ENCODE peak calls at places on chromosomes 5 and 9, in seven cellular contexts. One of them, this sample, is unnamed.

GRCh38 chr9:6581266-6581665 is 64.3 kb downstream of the GLDC start:
- ATAC-seq in T-cell: no peak
- ATAC-seq in A549: no peak
- ATAC-seq in activated CD4-positive, CD25-positive, alpha-beta regulatory T cell treated with anti-CD3 and anti-CD28 coated beads, Interleukin-2, amount 50 U/mL, for 24 hours: no peak
- ATAC-seq in left lung: no peak
- ATAC-seq in activated naive CD8-positive, alpha-beta T cell treated with anti-CD3 and anti-CD28 coated beads, Interleukin-2, amount 50 U/mL, for 24 hours: no peak
- ATAC-seq in upper lobe of left lung: no peak
- ATAC-seq in this sample: no peak

GRCh38 chr9:98974554-98974953 is 30.8 kb downstream of the COL15A1 start:
- ATAC-seq in activated naive CD8-positive, alpha-beta T cell treated with anti-CD3 and anti-CD28 coated beads, Interleukin-2, amount 50 U/mL, for 24 hours: no peak
- ATAC-seq in upper lobe of left lung: peak; percentile 17
- ATAC-seq in T-cell: no peak
- ATAC-seq in activated CD4-positive, CD25-positive, alpha-beta regulatory T cell treated with anti-CD3 and anti-CD28 coated beads, Interleukin-2, amount 50 U/mL, for 24 hours: no peak
- ATAC-seq in A549: no peak
- ATAC-seq in left lung: no peak
- ATAC-seq in this sample: no peak

GRCh38 chr5:127894461-127894860 is 189.1 kb upstream of the SLC12A2 start:
- ATAC-seq in A549: no peak
- ATAC-seq in T-cell: no peak
- ATAC-seq in activated naive CD8-positive, alpha-beta T cell treated with anti-CD3 and anti-CD28 coated beads, Interleukin-2, amount 50 U/mL, for 24 hours: no peak
- ATAC-seq in activated CD4-positive, CD25-positive, alpha-beta regulatory T cell treated with anti-CD3 and anti-CD28 coated beads, Interleukin-2, amount 50 U/mL, for 24 hours: no peak
- ATAC-seq in upper lobe of left lung: no peak
- ATAC-seq in left lung: no peak
- ATAC-seq in this sample: no peak

GRCh38 chr5:144585716-144586115 is 415.0 kb downstream of the KCTD16 start:
- ATAC-seq in upper lobe of left lung: no peak
- ATAC-seq in T-cell: no peak
- ATAC-seq in activated CD4-positive, CD25-positive, alpha-beta regulatory T cell treated with anti-CD3 and anti-CD28 coated beads, Interleukin-2, amount 50 U/mL, for 24 hours: no peak
- ATAC-seq in A549: no peak
- ATAC-seq in activated naive CD8-positive, alpha-beta T cell treated with anti-CD3 and anti-CD28 coated beads, Interleukin-2, amount 50 U/mL, for 24 hours: no peak
- ATAC-seq in left lung: no peak
- ATAC-seq in this sample: no peak

GRCh38 chr5:68226564-68227073 is 11.1 kb downstream of the PIK3R1 start:
- ATAC-seq in A549: no peak
- ATAC-seq in activated CD4-positive, CD25-positive, alpha-beta regulatory T cell treated with anti-CD3 and anti-CD28 coated beads, Interleukin-2, amount 50 U/mL, for 24 hours: no peak
- ATAC-seq in T-cell: no peak
- ATAC-seq in activated naive CD8-positive, alpha-beta T cell treated with anti-CD3 and anti-CD28 coated beads, Interleukin-2, amount 50 U/mL, for 24 hours: no peak
- ATAC-seq in upper lobe of left lung: no peak
- ATAC-seq in left lung: no peak
- ATAC-seq in this sample: no peak

GRCh38 chr9:130692365-130692764 is 1.2 kb upstream of the EXOSC2 start:
- ATAC-seq in activated naive CD8-positive, alpha-beta T cell treated with anti-CD3 and anti-CD28 coated beads, Interleukin-2, amount 50 U/mL, for 24 hours: no peak
- ATAC-seq in left lung: no peak
- ATAC-seq in T-cell: no peak
- ATAC-seq in upper lobe of left lung: no peak
- ATAC-seq in A549: no peak
- ATAC-seq in activated CD4-positive, CD25-positive, alpha-beta regulatory T cell treated with anti-CD3 and anti-CD28 coated beads, Interleukin-2, amount 50 U/mL, for 24 hours: no peak
- ATAC-seq in this sample: no peak

GRCh38 chr9:14692536-14692917 is 705 bp downstream of the ZDHHC21 start:
- ATAC-seq in left lung: peak; percentile 2
- ATAC-seq in activated naive CD8-positive, alpha-beta T cell treated with anti-CD3 and anti-CD28 coated beads, Interleukin-2, amount 50 U/mL, for 24 hours: no peak
- ATAC-seq in activated CD4-positive, CD25-positive, alpha-beta regulatory T cell treated with anti-CD3 and anti-CD28 coated beads, Interleukin-2, amount 50 U/mL, for 24 hours: no peak
- ATAC-seq in T-cell: no peak
- ATAC-seq in upper lobe of left lung: no peak
- ATAC-seq in A549: peak; percentile 30
- ATAC-seq in this sample: no peak

GRCh38 chr5:141822134-141822533 is 56.1 kb downstream of the PCDH1 start:
- ATAC-seq in activated CD4-positive, CD25-positive, alpha-beta regulatory T cell treated with anti-CD3 and anti-CD28 coated beads, Interleukin-2, amount 50 U/mL, for 24 hours: no peak
- ATAC-seq in activated naive CD8-positive, alpha-beta T cell treated with anti-CD3 and anti-CD28 coated beads, Interleukin-2, amount 50 U/mL, for 24 hours: no peak
- ATAC-seq in upper lobe of left lung: peak; percentile 68
- ATAC-seq in left lung: peak; percentile 24
- ATAC-seq in A549: no peak
- ATAC-seq in T-cell: no peak
- ATAC-seq in this sample: peak; percentile 69

GRCh38 chr5:173829826-173830225 is 58.3 kb upstream of the CPEB4 start:
- ATAC-seq in T-cell: no peak
- ATAC-seq in upper lobe of left lung: no peak
- ATAC-seq in A549: peak; percentile 60
- ATAC-seq in activated CD4-positive, CD25-positive, alpha-beta regulatory T cell treated with anti-CD3 and anti-CD28 coated beads, Interleukin-2, amount 50 U/mL, for 24 hours: peak; percentile 13
- ATAC-seq in left lung: no peak
- ATAC-seq in activated naive CD8-positive, alpha-beta T cell treated with anti-CD3 and anti-CD28 coated beads, Interleukin-2, amount 50 U/mL, for 24 hours: no peak
- ATAC-seq in this sample: no peak

GRCh38 chr5:180234271-180234670 is 25.3 kb upstream of the RASGEF1C start:
- ATAC-seq in upper lobe of left lung: no peak
- ATAC-seq in left lung: no peak
- ATAC-seq in A549: no peak
- ATAC-seq in activated naive CD8-positive, alpha-beta T cell treated with anti-CD3 and anti-CD28 coated beads, Interleukin-2, amount 50 U/mL, for 24 hours: no peak
- ATAC-seq in T-cell: no peak
- ATAC-seq in activated CD4-positive, CD25-positive, alpha-beta regulatory T cell treated with anti-CD3 and anti-CD28 coated beads, Interleukin-2, amount 50 U/mL, for 24 hours: no peak
- ATAC-seq in this sample: no peak

GRCh38 chr5:19555436-19555835 is 432.6 kb downstream of the CDH18 start:
- ATAC-seq in activated naive CD8-positive, alpha-beta T cell treated with anti-CD3 and anti-CD28 coated beads, Interleukin-2, amount 50 U/mL, for 24 hours: no peak
- ATAC-seq in A549: no peak
- ATAC-seq in left lung: no peak
- ATAC-seq in upper lobe of left lung: no peak
- ATAC-seq in T-cell: no peak
- ATAC-seq in activated CD4-positive, CD25-positive, alpha-beta regulatory T cell treated with anti-CD3 and anti-CD28 coated beads, Interleukin-2, amount 50 U/mL, for 24 hours: no peak
- ATAC-seq in this sample: no peak

GRCh38 chr9:124769451-124770358 is 1.4 kb downstream of the NR6A1 start:
- ATAC-seq in activated naive CD8-positive, alpha-beta T cell treated with anti-CD3 and anti-CD28 coated beads, Interleukin-2, amount 50 U/mL, for 24 hours: no peak
- ATAC-seq in activated CD4-positive, CD25-positive, alpha-beta regulatory T cell treated with anti-CD3 and anti-CD28 coated beads, Interleukin-2, amount 50 U/mL, for 24 hours: no peak
- ATAC-seq in upper lobe of left lung: no peak
- ATAC-seq in left lung: peak; percentile 6
- ATAC-seq in A549: no peak
- ATAC-seq in T-cell: no peak
- ATAC-seq in this sample: no peak

GRCh38 chr5:138807182-138807581 is 54.0 kb downstream of the CTNNA1 start:
- ATAC-seq in activated CD4-positive, CD25-positive, alpha-beta regulatory T cell treated with anti-CD3 and anti-CD28 coated beads, Interleukin-2, amount 50 U/mL, for 24 hours: no peak
- ATAC-seq in activated naive CD8-positive, alpha-beta T cell treated with anti-CD3 and anti-CD28 coated beads, Interleukin-2, amount 50 U/mL, for 24 hours: no peak
- ATAC-seq in A549: no peak
- ATAC-seq in left lung: no peak
- ATAC-seq in upper lobe of left lung: no peak
- ATAC-seq in T-cell: no peak
- ATAC-seq in this sample: no peak

This sample was measured in gastroesophageal sphincter.